ENCODE peak calls at places on chromosome X, in four cellular contexts. K is breast epithelium, J is A673, Q is foreskin fibroblast. N is an unnamed sample.
A peak's percentile ranks its signal among the peaks of the same experiment; 100 is the strongest.

GRCh38 chrX:123331349-123331748 is 147.3 kb downstream of the GRIA3 start:
- DNase-seq in J (no peak), Q (no peak), K (no peak), N (no peak)

GRCh38 chrX:145817666-145818521 is at the start of gene SLITRK2:
- DNase-seq in Q (no peak), K (no peak), J (no peak), N (no peak)

GRCh38 chrX:132665676-132666075 is 176.8 kb upstream of the MBNL3 start:
- DNase-seq in K (no peak), Q (no peak), J (no peak), N (no peak)

GRCh38 chrX:49102221-49102620 is 21.3 kb downstream of the GPKOW start:
- DNase-seq in K (no peak), Q (no peak), J (no peak), N (no peak)

GRCh38 chrX:68139791-68140190 is 293.5 kb downstream of the OPHN1 start:
- DNase-seq in K (no peak), J (no peak), Q (peak; percentile 43), N (no peak)

GRCh38 chrX:106898462-106898861 is 4.7 kb downstream of the RIPPLY1 start:
- DNase-seq in J (peak; percentile 58), K (no peak), Q (peak; percentile 68), N (no peak)

GRCh38 chrX:39866229-39866628 is 231.5 kb downstream of the BCOR start:
- DNase-seq in J (no peak), Q (no peak), K (no peak), N (no peak)

GRCh38 chrX:143634373-143634685 is 1.6 kb downstream of the SLITRK4 start:
- DNase-seq in Q (no peak), K (no peak), J (no peak), N (no peak)

GRCh38 chrX:77167993-77168392 is 279.2 kb upstream of the FGF16 start:
- DNase-seq in J (no peak), K (no peak), Q (no peak), N (no peak)

GRCh38 chrX:118807151-118808017 is 16.2 kb upstream of the ZCCHC12 start:
- DNase-seq in Q (peak; percentile 67), J (peak; percentile 65), K (no peak), N (no peak)

GRCh38 chrX:39150621-39151020 is 349.4 kb downstream of the MID1IP1 start:
- DNase-seq in J (no peak), Q (no peak), K (no peak), N (no peak)

GRCh38 chrX:152197425-152197824 is 59.0 kb upstream of the MAGEA10 start:
- DNase-seq in J (no peak), K (no peak), Q (no peak), N (no peak)

GRCh38 chrX:130100180-130100579 is 10.1 kb downstream of the ELF4 start:
- DNase-seq in K (no peak), J (no peak), Q (peak; percentile 72), N (no peak)

GRCh38 chrX:118370921-118371624 is 25.2 kb downstream of the WDR44 start:
- DNase-seq in J (no peak), Q (no peak), K (no peak), N (no peak)

GRCh38 chrX:151792505-151792904 is 58.0 kb downstream of the CNGA2 start:
- DNase-seq in J (no peak), Q (no peak), K (no peak), N (no peak)

GRCh38 chrX:130125090-130125489 is 14.8 kb upstream of the ELF4 start:
- DNase-seq in J (no peak), Q (peak; percentile 63), K (peak; percentile 29), N (no peak)

GRCh38 chrX:16868920-16869319 is 1.2 kb downstream of the RBBP7 start:
- DNase-seq in Q (no peak), K (no peak), J (no peak), N (no peak)

GRCh38 chrX:646228-646495 is 15.6 kb downstream of the SHOX start:
- DNase-seq in J (no peak), K (no peak), Q (peak; percentile 53), N (no peak)

GRCh38 chrX:119071381-119071780 is 1.4 kb upstream of the CT47C1 start:
- DNase-seq in Q (no peak), K (no peak), J (no peak), N (no peak)

GRCh38 chrX:17812763-17813162 is 48.3 kb downstream of the RAI2 start:
- DNase-seq in Q (peak; percentile 74), K (no peak), J (peak; percentile 18), N (no peak)

GRCh38 chrX:39903937-39904336 is 193.8 kb downstream of the BCOR start:
- DNase-seq in Q (peak; percentile 60), J (no peak), K (no peak), N (no peak)

GRCh38 chrX:15947648-15948317 is 93.2 kb upstream of the AP1S2 start:
- DNase-seq in J (peak; percentile 81), Q (peak; percentile 82), K (no peak), N (no peak)

GRCh38 chrX:10633722-10634121 is 13.3 kb upstream of the MID1 start:
- DNase-seq in J (peak; percentile 45), Q (peak; percentile 90), K (peak; percentile 30), N (no peak)

GRCh38 chrX:68895339-68896250 is 66.8 kb downstream of the EFNB1 start:
- DNase-seq in K (peak; percentile 28), Q (peak; percentile 27), J (peak; percentile 41), N (peak; percentile 45)

GRCh38 chrX:12770440-12770839 is 20.8 kb upstream of the PRPS2 start:
- DNase-seq in K (no peak), J (peak; percentile 43), Q (peak; percentile 55), N (no peak)

GRCh38 chrX:151860827-151861226 is 51.9 kb upstream of the MAGEA4 start:
- DNase-seq in K (no peak), Q (no peak), J (no peak), N (no peak)

GRCh38 chrX:53594354-53594753 is 92.2 kb downstream of the HUWE1 start:
- DNase-seq in Q (peak; percentile 64), K (no peak), J (no peak), N (no peak)

GRCh38 chrX:16838202-16839066 is 31.7 kb downstream of the RBBP7 start:
- DNase-seq in K (no peak), J (no peak), Q (peak; percentile 84), N (no peak)

GRCh38 chrX:2299871-2300270 is 200.9 kb downstream of the DHRSX start:
- DNase-seq in Q (no peak), J (no peak), K (no peak), N (no peak)

GRCh38 chrX:107845625-107846024 is 20.0 kb downstream of the MID2 start:
- DNase-seq in Q (no peak), K (no peak), J (no peak), N (no peak)

DNA sequence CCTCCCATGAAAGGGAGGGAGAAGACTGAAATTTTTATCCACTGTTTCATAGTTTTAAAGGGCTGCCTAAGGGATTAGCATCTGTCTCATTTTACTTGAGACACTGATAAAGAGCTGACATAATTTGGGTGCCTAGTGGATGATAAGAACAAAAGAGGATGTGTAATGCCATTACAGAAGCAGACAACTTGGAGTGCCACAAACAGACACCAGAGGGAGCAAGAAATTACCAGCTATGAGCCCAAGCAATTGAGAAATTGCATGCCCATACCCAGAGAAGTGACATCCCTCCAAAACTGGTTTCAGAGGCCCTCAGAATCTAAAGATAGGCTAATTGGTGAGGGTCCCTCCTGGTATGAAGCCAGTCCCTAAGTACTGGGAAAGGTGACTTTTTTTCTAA is 38.5 kb upstream of the POU3F4 start:
- DNase-seq in K (no peak), Q (no peak), J (peak; percentile 31), N (no peak)
- TF ChIP-seq CTCF in K (no peak), Q (no peak), J (peak; percentile 42), N (no peak)

DNA sequence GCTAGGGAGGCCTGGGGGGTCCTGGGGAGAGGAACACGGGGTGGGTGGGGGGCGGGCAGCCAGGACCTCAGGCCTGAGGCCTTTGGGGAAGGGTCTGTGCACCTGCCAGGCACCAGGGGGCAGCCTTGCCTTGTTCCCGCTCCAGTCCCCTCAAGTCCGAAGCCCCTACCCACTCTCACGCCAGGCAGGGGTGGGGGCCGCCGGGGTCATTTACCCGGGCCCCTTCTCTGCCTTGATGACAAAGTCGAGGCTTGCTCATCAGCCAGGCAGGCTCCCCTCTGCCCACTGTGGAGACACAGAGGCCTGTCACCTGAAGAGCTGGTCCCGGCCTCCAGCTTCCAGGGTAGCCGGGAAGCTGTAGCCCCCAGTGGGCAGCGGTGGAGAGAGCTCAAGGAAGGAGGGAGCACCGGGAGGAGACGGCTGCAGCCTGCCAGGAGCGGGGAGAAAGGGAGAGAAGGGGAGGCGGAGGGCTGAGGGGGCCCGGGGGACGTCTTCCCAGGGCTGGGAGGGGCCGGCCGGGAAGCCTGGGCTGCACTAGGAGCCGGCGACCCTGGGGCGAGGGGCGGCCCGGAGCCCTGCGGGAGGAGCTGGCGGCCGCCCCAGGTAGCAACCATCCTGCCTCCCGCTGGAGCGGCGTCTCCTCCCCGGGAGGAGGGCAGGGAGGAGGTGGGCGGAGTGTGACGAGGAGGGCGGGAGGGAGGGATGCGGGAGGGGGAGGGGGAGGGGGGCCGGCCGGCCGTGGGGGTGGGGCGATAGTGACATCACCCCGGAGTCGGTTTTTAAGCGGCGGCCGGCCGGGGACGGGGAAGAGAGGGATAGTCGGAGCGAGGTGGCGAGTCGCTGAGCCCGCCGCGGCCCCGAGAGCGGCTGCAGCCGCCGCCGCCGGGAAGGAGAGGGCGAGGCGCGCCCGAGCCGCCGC is at the start of gene SLC6A8:
- DNase-seq in K (peak; percentile 58), J (peak; percentile 62), Q (peak; percentile 80), N (peak; percentile 34)
- TF ChIP-seq CTCF in K (no peak), J (peak; percentile 32), Q (no peak), N (no peak)

DNA sequence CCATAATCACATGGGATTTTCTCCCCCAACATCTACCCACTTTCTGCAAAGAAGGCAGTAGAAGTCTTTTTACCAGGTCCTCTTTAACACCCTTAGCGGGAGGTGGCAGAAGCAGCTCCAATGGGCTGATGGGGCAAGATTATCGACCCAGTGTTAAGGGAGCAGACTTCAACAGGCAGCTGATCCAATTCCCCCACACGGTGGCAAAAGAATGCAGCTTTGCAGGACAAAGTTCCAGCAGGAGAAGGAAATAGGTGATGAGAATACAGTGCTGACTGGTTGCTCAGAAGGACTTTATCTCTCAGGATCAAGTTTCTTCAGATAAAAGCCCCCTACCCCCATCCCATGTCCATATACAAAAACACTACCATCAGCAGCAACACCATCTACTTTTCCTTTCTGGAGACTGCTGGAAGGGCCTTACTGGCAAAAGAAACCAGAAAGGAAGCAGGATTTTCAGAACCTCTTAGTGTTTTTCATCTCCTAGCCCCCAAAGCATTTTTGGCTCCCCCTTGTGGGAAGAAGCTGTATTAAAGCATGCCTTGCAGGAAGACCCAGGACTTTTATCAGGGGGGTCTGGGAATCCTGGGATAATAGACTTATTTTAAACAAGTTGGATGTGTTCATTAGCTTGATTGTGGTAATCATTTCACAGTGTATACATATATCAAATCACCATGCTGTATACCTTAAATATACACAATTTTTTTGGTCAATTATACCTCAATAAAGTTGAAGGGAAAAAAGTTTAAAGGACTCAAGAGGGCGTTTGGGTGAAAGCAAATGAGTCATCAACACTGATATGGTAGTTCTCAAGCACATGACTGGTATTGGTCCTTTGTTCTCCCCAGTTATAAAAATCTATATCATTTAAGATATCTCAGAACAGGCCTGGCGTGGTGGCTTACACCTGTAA is 146.4 kb downstream of the GPC3 start:
- DNase-seq in Q (peak; percentile 49), J (peak; percentile 62), K (no peak), N (no peak)
- TF ChIP-seq CTCF in Q (peak; percentile 47), J (peak; percentile 77), K (no peak), N (no peak)

DNA sequence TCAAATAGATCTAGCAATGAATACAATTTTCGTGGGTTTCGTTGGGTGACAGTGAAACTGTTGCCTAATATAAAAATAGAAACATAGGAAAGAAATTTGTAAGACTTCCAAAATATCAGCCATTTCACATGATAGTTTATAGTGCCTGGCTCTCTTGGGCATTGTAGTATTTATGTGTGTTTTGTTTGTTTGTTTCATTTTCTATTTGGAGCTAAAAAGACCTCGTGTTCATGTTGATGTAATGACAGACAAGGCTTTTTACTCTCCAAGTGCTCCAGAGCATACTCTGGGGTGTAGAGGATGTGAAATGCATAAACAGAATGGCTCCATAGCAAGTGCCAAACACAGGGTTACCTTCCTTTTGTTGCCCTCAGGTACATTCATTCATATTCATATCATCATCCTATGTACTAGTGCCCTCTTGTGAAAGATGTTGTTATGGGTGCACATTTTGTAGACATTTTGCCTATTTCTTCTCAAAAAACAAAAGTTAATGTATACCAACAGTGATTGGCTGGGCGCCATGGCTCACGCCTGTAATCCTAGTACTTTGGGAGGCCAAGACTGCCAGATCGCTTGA is 100.7 kb upstream of the AMOT start:
- DNase-seq in J (peak; percentile 1), Q (no peak), K (no peak), N (no peak)
- TF ChIP-seq CTCF in J (no peak), Q (no peak), K (no peak), N (no peak)